ENCODE peak calls at places on chromosomes 12 and 14, in seven cellular contexts. One of them, this sample, is unnamed. For H3K9me3, the result is how much of the 10 kb centered on the place peaks cover.

GRCh38 chr14:89129570-89129969 is 287.5 kb downstream of the FOXN3 start:
- DNase-seq in hepatocyte: no peak
- DNase-seq in neural progenitor cell: no peak
- DNase-seq in OCI-LY7: no peak
- DNase-seq in fibroblast of lung: peak
- DNase-seq in IMR-90: no peak
- DNase-seq in HCT116: no peak
- DNase-seq in this sample: no peak

GRCh38 chr12:78853231-78853630 is 11.3 kb upstream of the SYT1 start:
- DNase-seq in neural progenitor cell: no peak
- DNase-seq in hepatocyte: no peak
- DNase-seq in fibroblast of lung: no peak
- DNase-seq in IMR-90: no peak
- DNase-seq in HCT116: no peak
- DNase-seq in OCI-LY7: no peak
- DNase-seq in this sample: no peak

GRCh38 chr12:59600174-59600573 is 4.3 kb downstream of the SLC16A7 start:
- DNase-seq in fibroblast of lung: peak
- DNase-seq in IMR-90: peak
- DNase-seq in hepatocyte: no peak
- DNase-seq in neural progenitor cell: no peak
- DNase-seq in HCT116: no peak
- DNase-seq in OCI-LY7: no peak
- DNase-seq in this sample: no peak

GRCh38 chr12:112850343-112850742 is 56.4 kb upstream of the OAS1 start:
- DNase-seq in IMR-90: no peak
- DNase-seq in HCT116: no peak
- DNase-seq in OCI-LY7: no peak
- DNase-seq in hepatocyte: no peak
- DNase-seq in neural progenitor cell: no peak
- DNase-seq in fibroblast of lung: no peak
- DNase-seq in this sample: no peak

GRCh38 chr12:120199595-120200306 is 1.2 kb downstream of the RPLP0 start:
- DNase-seq in hepatocyte: no peak
- DNase-seq in IMR-90: peak
- DNase-seq in neural progenitor cell: no peak
- DNase-seq in OCI-LY7: peak
- DNase-seq in fibroblast of lung: peak
- DNase-seq in HCT116: no peak
- DNase-seq in this sample: peak

GRCh38 chr12:58888131-58888783 is 32.0 kb downstream of the LRIG3 start:
- DNase-seq in hepatocyte: peak
- DNase-seq in OCI-LY7: no peak
- DNase-seq in fibroblast of lung: peak
- DNase-seq in IMR-90: peak
- DNase-seq in neural progenitor cell: no peak
- DNase-seq in HCT116: no peak
- DNase-seq in this sample: peak

GRCh38 chr12:111624540-111624939 is 25.4 kb upstream of the ATXN2 start:
- DNase-seq in OCI-LY7: no peak
- DNase-seq in hepatocyte: no peak
- DNase-seq in fibroblast of lung: no peak
- DNase-seq in IMR-90: no peak
- DNase-seq in HCT116: no peak
- DNase-seq in neural progenitor cell: no peak
- DNase-seq in this sample: no peak

GRCh38 chr14:71856199-71856919 is 75.9 kb upstream of the RGS6 start:
- DNase-seq in fibroblast of lung: no peak
- DNase-seq in neural progenitor cell: no peak
- DNase-seq in IMR-90: no peak
- DNase-seq in hepatocyte: no peak
- DNase-seq in HCT116: no peak
- DNase-seq in OCI-LY7: peak
- DNase-seq in this sample: no peak

GRCh38 chr12:88960213-88960878 is 380.1 kb upstream of the KITLG start:
- DNase-seq in hepatocyte: no peak
- DNase-seq in neural progenitor cell: no peak
- DNase-seq in HCT116: peak
- DNase-seq in fibroblast of lung: peak
- DNase-seq in OCI-LY7: no peak
- DNase-seq in IMR-90: peak
- DNase-seq in this sample: peak

GRCh38 chr12:114339626-114340025 is 66.3 kb downstream of the TBX5 start:
- DNase-seq in fibroblast of lung: peak
- DNase-seq in IMR-90: peak
- DNase-seq in HCT116: no peak
- DNase-seq in OCI-LY7: no peak
- DNase-seq in neural progenitor cell: no peak
- DNase-seq in hepatocyte: no peak
- DNase-seq in this sample: no peak

GRCh38 chr12:65278576-65279386 is at the start of gene MSRB3:
- DNase-seq in IMR-90: peak
- DNase-seq in neural progenitor cell: peak
- DNase-seq in OCI-LY7: no peak
- DNase-seq in hepatocyte: peak
- DNase-seq in HCT116: peak
- DNase-seq in fibroblast of lung: peak
- DNase-seq in this sample: peak

GRCh38 chr12:120361506-120362208 is 7.3 kb downstream of the MSI1 start:
- DNase-seq in fibroblast of lung: peak
- DNase-seq in HCT116: no peak
- DNase-seq in hepatocyte: peak
- DNase-seq in neural progenitor cell: peak
- DNase-seq in OCI-LY7: no peak
- DNase-seq in IMR-90: peak
- DNase-seq in this sample: peak

GRCh38 chr14:69612014-69612758 is 790 bp downstream of the SUSD6 start:
- DNase-seq in HCT116: no peak
- DNase-seq in OCI-LY7: peak
- DNase-seq in IMR-90: peak
- DNase-seq in fibroblast of lung: peak
- DNase-seq in neural progenitor cell: peak
- DNase-seq in hepatocyte: no peak
- DNase-seq in this sample: peak

GRCh38 chr12:13223176-13223806 is 26.8 kb downstream of the EMP1 start:
- DNase-seq in fibroblast of lung: peak
- DNase-seq in neural progenitor cell: no peak
- DNase-seq in IMR-90: peak
- DNase-seq in OCI-LY7: no peak
- DNase-seq in HCT116: no peak
- DNase-seq in hepatocyte: peak
- DNase-seq in this sample: no peak

GRCh38 chr12:52268212-52268611 is 6.2 kb upstream of the KRT86 start:
- DNase-seq in neural progenitor cell: no peak
- DNase-seq in fibroblast of lung: no peak
- DNase-seq in hepatocyte: no peak
- DNase-seq in IMR-90: no peak
- DNase-seq in OCI-LY7: no peak
- DNase-seq in HCT116: no peak
- DNase-seq in this sample: no peak

GRCh38 chr12:12913626-12914388 is 22.4 kb downstream of the GPRC5A start:
- DNase-seq in neural progenitor cell: no peak
- DNase-seq in IMR-90: no peak
- DNase-seq in hepatocyte: no peak
- DNase-seq in HCT116: no peak
- DNase-seq in fibroblast of lung: no peak
- DNase-seq in OCI-LY7: no peak
- DNase-seq in this sample: no peak

GRCh38 chr12:78407722-78408121 is 456.9 kb upstream of the SYT1 start:
- DNase-seq in OCI-LY7: no peak
- DNase-seq in hepatocyte: no peak
- DNase-seq in fibroblast of lung: no peak
- DNase-seq in IMR-90: no peak
- DNase-seq in neural progenitor cell: no peak
- DNase-seq in HCT116: no peak
- DNase-seq in this sample: no peak

GRCh38 chr12:22539055-22539454 is 5.3 kb downstream of the C2CD5 start:
- DNase-seq in hepatocyte: no peak
- DNase-seq in fibroblast of lung: no peak
- DNase-seq in IMR-90: no peak
- DNase-seq in OCI-LY7: no peak
- DNase-seq in neural progenitor cell: no peak
- DNase-seq in HCT116: no peak
- DNase-seq in this sample: peak

GRCh38 chr14:71416392-71416791 is 509.1 kb downstream of the PCNX1 start:
- DNase-seq in HCT116: no peak
- DNase-seq in fibroblast of lung: no peak
- DNase-seq in neural progenitor cell: no peak
- DNase-seq in OCI-LY7: no peak
- DNase-seq in IMR-90: peak
- DNase-seq in hepatocyte: no peak
- DNase-seq in this sample: no peak

GRCh38 chr14:93163570-93163969 is 21.1 kb downstream of the MOAP1 start:
- DNase-seq in hepatocyte: no peak
- DNase-seq in fibroblast of lung: no peak
- DNase-seq in HCT116: no peak
- DNase-seq in IMR-90: no peak
- DNase-seq in OCI-LY7: no peak
- DNase-seq in neural progenitor cell: no peak
- DNase-seq in this sample: no peak

GRCh38 chr14:67557118-67557517 is 24.0 kb downstream of the PLEKHH1 start:
- DNase-seq in hepatocyte: peak
- DNase-seq in HCT116: no peak
- DNase-seq in IMR-90: peak
- DNase-seq in fibroblast of lung: no peak
- DNase-seq in neural progenitor cell: no peak
- DNase-seq in OCI-LY7: no peak
- DNase-seq in this sample: no peak

GRCh38 chr12:104285740-104286537 is 17.6 kb upstream of the EID3 start:
- DNase-seq in IMR-90: peak
- DNase-seq in hepatocyte: peak
- DNase-seq in OCI-LY7: peak
- DNase-seq in HCT116: peak
- DNase-seq in fibroblast of lung: no peak
- DNase-seq in neural progenitor cell: no peak
- DNase-seq in this sample: peak

GRCh38 chr12:32947203-32947795 is 50.7 kb upstream of the PKP2 start:
- DNase-seq in fibroblast of lung: no peak
- DNase-seq in neural progenitor cell: peak
- DNase-seq in IMR-90: no peak
- DNase-seq in HCT116: peak
- DNase-seq in OCI-LY7: peak
- DNase-seq in hepatocyte: peak
- DNase-seq in this sample: no peak

GRCh38 chr12:56862264-56862663 is 71.9 kb downstream of the SDR9C7 start:
- DNase-seq in neural progenitor cell: no peak
- DNase-seq in fibroblast of lung: no peak
- DNase-seq in OCI-LY7: no peak
- DNase-seq in hepatocyte: no peak
- DNase-seq in HCT116: no peak
- DNase-seq in IMR-90: no peak
- DNase-seq in this sample: no peak

GRCh38 chr12:56864318-56864717 is 69.9 kb downstream of the SDR9C7 start:
- DNase-seq in IMR-90: no peak
- DNase-seq in OCI-LY7: peak
- DNase-seq in HCT116: no peak
- DNase-seq in fibroblast of lung: no peak
- DNase-seq in hepatocyte: no peak
- DNase-seq in neural progenitor cell: no peak
- DNase-seq in this sample: no peak

GRCh38 chr12:56863789-56864188 is 70.4 kb downstream of the SDR9C7 start:
- DNase-seq in hepatocyte: no peak
- DNase-seq in neural progenitor cell: no peak
- DNase-seq in fibroblast of lung: no peak
- DNase-seq in IMR-90: no peak
- DNase-seq in HCT116: no peak
- DNase-seq in OCI-LY7: peak
- DNase-seq in this sample: no peak

GRCh38 chr12:56867216-56867615 is 67.0 kb downstream of the SDR9C7 start:
- DNase-seq in OCI-LY7: peak
- DNase-seq in neural progenitor cell: no peak
- DNase-seq in HCT116: no peak
- DNase-seq in hepatocyte: no peak
- DNase-seq in IMR-90: no peak
- DNase-seq in fibroblast of lung: no peak
- DNase-seq in this sample: no peak

GRCh38 chr12:56866493-56866892 is 67.7 kb downstream of the SDR9C7 start:
- DNase-seq in OCI-LY7: no peak
- DNase-seq in HCT116: no peak
- DNase-seq in neural progenitor cell: no peak
- DNase-seq in hepatocyte: no peak
- DNase-seq in IMR-90: no peak
- DNase-seq in fibroblast of lung: no peak
- DNase-seq in this sample: no peak
- H3K9me3 ChIP-seq in OCI-LY7: half or more
- H3K9me3 ChIP-seq in HCT116: under half
- H3K9me3 ChIP-seq in neural progenitor cell: under half
- H3K9me3 ChIP-seq in hepatocyte: under half
- H3K9me3 ChIP-seq in IMR-90: under half
- H3K9me3 ChIP-seq in fibroblast of lung: under half
- H3K9me3 ChIP-seq in this sample: under half

GRCh38 chr12:20491290-20491689 is 123.0 kb downstream of the PDE3A start:
- DNase-seq in fibroblast of lung: no peak
- DNase-seq in IMR-90: no peak
- DNase-seq in neural progenitor cell: no peak
- DNase-seq in hepatocyte: no peak
- DNase-seq in OCI-LY7: no peak
- DNase-seq in HCT116: no peak
- DNase-seq in this sample: no peak
- H2AFZ ChIP-seq in fibroblast of lung: no peak
- H2AFZ ChIP-seq in IMR-90: no peak
- H2AFZ ChIP-seq in neural progenitor cell: no peak
- H2AFZ ChIP-seq in hepatocyte: no peak
- H2AFZ ChIP-seq in OCI-LY7: no peak
- H2AFZ ChIP-seq in HCT116: no peak
- H2AFZ ChIP-seq in this sample: no peak

GRCh38 chr14:106606936-106607335 is 1080.6 kb downstream of the TMEM121 start:
- DNase-seq in IMR-90: no peak
- DNase-seq in hepatocyte: no peak
- DNase-seq in neural progenitor cell: no peak
- DNase-seq in fibroblast of lung: no peak
- DNase-seq in OCI-LY7: no peak
- DNase-seq in HCT116: no peak
- DNase-seq in this sample: no peak
- H3K9me3 ChIP-seq in IMR-90: under half
- H3K9me3 ChIP-seq in hepatocyte: under half
- H3K9me3 ChIP-seq in neural progenitor cell: under half
- H3K9me3 ChIP-seq in fibroblast of lung: under half
- H3K9me3 ChIP-seq in OCI-LY7: under half
- H3K9me3 ChIP-seq in HCT116: under half
- H3K9me3 ChIP-seq in this sample: under half

DNA sequence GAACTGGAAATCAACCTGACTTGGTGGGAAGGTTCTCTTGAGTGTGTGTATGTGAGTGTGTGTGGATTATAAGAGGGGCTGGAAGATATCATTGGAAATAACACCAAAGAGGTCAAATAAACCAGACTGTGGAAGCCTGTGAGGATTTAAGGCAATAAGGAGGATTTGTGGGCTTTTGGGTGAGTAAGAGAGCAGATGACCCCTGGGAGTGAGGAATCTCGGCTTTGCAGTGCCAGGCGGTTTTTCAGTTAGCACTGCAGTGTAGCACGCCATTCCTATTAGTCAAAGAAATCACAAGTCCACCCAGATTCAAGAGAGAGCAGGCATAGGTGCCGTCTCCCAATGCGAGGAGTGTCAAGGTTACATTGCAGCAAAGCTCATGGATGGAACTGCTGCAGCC is 63.3 kb downstream of the CALM1 start:
- DNase-seq in OCI-LY7: no peak
- DNase-seq in IMR-90: peak
- DNase-seq in HCT116: no peak
- DNase-seq in hepatocyte: no peak
- DNase-seq in neural progenitor cell: no peak
- DNase-seq in fibroblast of lung: no peak
- DNase-seq in this sample: no peak
- H2AFZ ChIP-seq in OCI-LY7: no peak
- H2AFZ ChIP-seq in IMR-90: no peak
- H2AFZ ChIP-seq in HCT116: no peak
- H2AFZ ChIP-seq in hepatocyte: no peak
- H2AFZ ChIP-seq in neural progenitor cell: no peak
- H2AFZ ChIP-seq in fibroblast of lung: no peak
- H2AFZ ChIP-seq in this sample: no peak

This sample was measured in endothelial cell of umbilical vein.